ENCODE peak calls at places on chromosomes 5 and 9, in eight cellular contexts. One of them, this sample, is unnamed.

GRCh38 chr9:98994226-98995058 is 50.7 kb downstream of the COL15A1 start:
- DNase-seq in hepatocyte: no peak
- DNase-seq in fibroblast of lung: no peak
- DNase-seq in IMR-90: no peak
- DNase-seq in iPS DF 6.9: no peak
- DNase-seq in uterus: no peak
- DNase-seq in neural progenitor cell: no peak
- DNase-seq in lung: no peak
- DNase-seq in this sample: no peak

GRCh38 chr5:170986598-170986997 is 124.8 kb downstream of the RANBP17 start:
- DNase-seq in fibroblast of lung: peak; percentile 20
- DNase-seq in hepatocyte: no peak
- DNase-seq in iPS DF 6.9: no peak
- DNase-seq in uterus: no peak
- DNase-seq in neural progenitor cell: no peak
- DNase-seq in lung: no peak
- DNase-seq in IMR-90: peak; percentile 42
- DNase-seq in this sample: no peak

GRCh38 chr9:91176426-91176825 is 185.3 kb downstream of the AUH start:
- DNase-seq in hepatocyte: no peak
- DNase-seq in fibroblast of lung: no peak
- DNase-seq in neural progenitor cell: no peak
- DNase-seq in iPS DF 6.9: no peak
- DNase-seq in lung: peak; percentile 18
- DNase-seq in IMR-90: no peak
- DNase-seq in uterus: no peak
- DNase-seq in this sample: no peak

GRCh38 chr9:70601000-70601929 is 186.8 kb upstream of the KLF9 start:
- DNase-seq in fibroblast of lung: peak; percentile 100
- DNase-seq in lung: peak; percentile 84
- DNase-seq in uterus: peak; percentile 98
- DNase-seq in IMR-90: peak; percentile 100
- DNase-seq in hepatocyte: peak; percentile 87
- DNase-seq in neural progenitor cell: no peak
- DNase-seq in iPS DF 6.9: no peak
- DNase-seq in this sample: peak; percentile 97

GRCh38 chr9:128190516-128191405 is 611 bp downstream of the CIZ1 start:
- DNase-seq in hepatocyte: no peak
- DNase-seq in lung: no peak
- DNase-seq in uterus: no peak
- DNase-seq in IMR-90: no peak
- DNase-seq in neural progenitor cell: peak; percentile 23
- DNase-seq in fibroblast of lung: no peak
- DNase-seq in iPS DF 6.9: no peak
- DNase-seq in this sample: no peak

GRCh38 chr5:16550316-16550952 is 66.4 kb downstream of the RETREG1 start:
- DNase-seq in neural progenitor cell: peak; percentile 68
- DNase-seq in iPS DF 6.9: peak; percentile 48
- DNase-seq in lung: no peak
- DNase-seq in uterus: no peak
- DNase-seq in hepatocyte: peak; percentile 64
- DNase-seq in fibroblast of lung: no peak
- DNase-seq in IMR-90: peak; percentile 49
- DNase-seq in this sample: no peak

GRCh38 chr9:27433599-27434325 is 90.3 kb upstream of the IFNK start:
- DNase-seq in lung: no peak
- DNase-seq in neural progenitor cell: no peak
- DNase-seq in fibroblast of lung: no peak
- DNase-seq in hepatocyte: no peak
- DNase-seq in IMR-90: no peak
- DNase-seq in uterus: no peak
- DNase-seq in iPS DF 6.9: no peak
- DNase-seq in this sample: no peak

GRCh38 chr9:121674952-121675351 is 23.5 kb downstream of the DAB2IP start:
- DNase-seq in lung: no peak
- DNase-seq in iPS DF 6.9: no peak
- DNase-seq in hepatocyte: peak; percentile 33
- DNase-seq in IMR-90: peak; percentile 74
- DNase-seq in fibroblast of lung: peak; percentile 38
- DNase-seq in uterus: no peak
- DNase-seq in neural progenitor cell: no peak
- DNase-seq in this sample: no peak

GRCh38 chr9:105126233-105126632 is 118.2 kb upstream of the SLC44A1 start:
- DNase-seq in neural progenitor cell: peak; percentile 54
- DNase-seq in IMR-90: peak; percentile 24
- DNase-seq in fibroblast of lung: peak; percentile 20
- DNase-seq in lung: no peak
- DNase-seq in iPS DF 6.9: no peak
- DNase-seq in uterus: no peak
- DNase-seq in hepatocyte: no peak
- DNase-seq in this sample: no peak

GRCh38 chr5:1445895-1446601 is 808 bp upstream of the SLC6A3 start:
- DNase-seq in lung: no peak
- DNase-seq in neural progenitor cell: peak; percentile 49
- DNase-seq in fibroblast of lung: no peak
- DNase-seq in hepatocyte: no peak
- DNase-seq in uterus: no peak
- DNase-seq in iPS DF 6.9: no peak
- DNase-seq in IMR-90: no peak
- DNase-seq in this sample: no peak

GRCh38 chr5:139966856-139967255 is 76.2 kb downstream of the NRG2 start:
- DNase-seq in fibroblast of lung: no peak
- DNase-seq in neural progenitor cell: no peak
- DNase-seq in iPS DF 6.9: no peak
- DNase-seq in IMR-90: no peak
- DNase-seq in hepatocyte: no peak
- DNase-seq in lung: peak; percentile 16
- DNase-seq in uterus: no peak
- DNase-seq in this sample: no peak

GRCh38 chr9:138077126-138077525 is 199.5 kb downstream of the CACNA1B start:
- DNase-seq in lung: no peak
- DNase-seq in fibroblast of lung: no peak
- DNase-seq in iPS DF 6.9: no peak
- DNase-seq in hepatocyte: no peak
- DNase-seq in uterus: peak; percentile 7
- DNase-seq in IMR-90: no peak
- DNase-seq in neural progenitor cell: no peak
- DNase-seq in this sample: no peak

GRCh38 chr9:134307223-134307600 is 19.0 kb upstream of the RXRA start:
- DNase-seq in iPS DF 6.9: no peak
- DNase-seq in hepatocyte: no peak
- DNase-seq in uterus: no peak
- DNase-seq in neural progenitor cell: no peak
- DNase-seq in fibroblast of lung: no peak
- DNase-seq in lung: no peak
- DNase-seq in IMR-90: no peak
- DNase-seq in this sample: no peak

GRCh38 chr5:89241186-89241585 is 358.2 kb upstream of the MEF2C start:
- DNase-seq in IMR-90: peak; percentile 66
- DNase-seq in uterus: no peak
- DNase-seq in neural progenitor cell: no peak
- DNase-seq in hepatocyte: no peak
- DNase-seq in lung: no peak
- DNase-seq in iPS DF 6.9: no peak
- DNase-seq in fibroblast of lung: peak; percentile 78
- DNase-seq in this sample: no peak

GRCh38 chr9:131707677-131708612 is 31.9 kb downstream of the RAPGEF1 start:
- DNase-seq in fibroblast of lung: peak; percentile 83
- DNase-seq in uterus: no peak
- DNase-seq in neural progenitor cell: no peak
- DNase-seq in hepatocyte: no peak
- DNase-seq in iPS DF 6.9: no peak
- DNase-seq in lung: no peak
- DNase-seq in IMR-90: peak; percentile 81
- DNase-seq in this sample: peak; percentile 59

GRCh38 chr5:172881691-172882370 is 47.8 kb downstream of the ERGIC1 start:
- DNase-seq in hepatocyte: no peak
- DNase-seq in iPS DF 6.9: no peak
- DNase-seq in neural progenitor cell: no peak
- DNase-seq in fibroblast of lung: peak; percentile 82
- DNase-seq in lung: no peak
- DNase-seq in uterus: no peak
- DNase-seq in IMR-90: peak; percentile 86
- DNase-seq in this sample: peak; percentile 82

GRCh38 chr5:109083937-109084336 is 325.8 kb downstream of the PJA2 start:
- DNase-seq in IMR-90: no peak
- DNase-seq in hepatocyte: no peak
- DNase-seq in iPS DF 6.9: no peak
- DNase-seq in fibroblast of lung: no peak
- DNase-seq in uterus: no peak
- DNase-seq in lung: no peak
- DNase-seq in neural progenitor cell: no peak
- DNase-seq in this sample: no peak

GRCh38 chr5:143435207-143435657 is 31.7 kb upstream of the NR3C1 start:
- DNase-seq in fibroblast of lung: no peak
- DNase-seq in neural progenitor cell: no peak
- DNase-seq in uterus: no peak
- DNase-seq in hepatocyte: no peak
- DNase-seq in IMR-90: peak; percentile 30
- DNase-seq in iPS DF 6.9: no peak
- DNase-seq in lung: peak; percentile 41
- DNase-seq in this sample: no peak

GRCh38 chr9:26637101-26637500 is 255.5 kb downstream of the CAAP1 start:
- DNase-seq in neural progenitor cell: peak; percentile 79
- DNase-seq in fibroblast of lung: no peak
- DNase-seq in lung: no peak
- DNase-seq in iPS DF 6.9: peak; percentile 75
- DNase-seq in uterus: no peak
- DNase-seq in IMR-90: no peak
- DNase-seq in hepatocyte: no peak
- DNase-seq in this sample: no peak

GRCh38 chr5:78550891-78551290 is 97.7 kb downstream of the LHFPL2 start:
- DNase-seq in neural progenitor cell: no peak
- DNase-seq in IMR-90: peak; percentile 72
- DNase-seq in uterus: no peak
- DNase-seq in iPS DF 6.9: no peak
- DNase-seq in hepatocyte: no peak
- DNase-seq in lung: no peak
- DNase-seq in fibroblast of lung: peak; percentile 79
- DNase-seq in this sample: no peak
- H3K4me3 ChIP-seq in neural progenitor cell: no peak overlapping the region
- H3K4me3 ChIP-seq in IMR-90: no peak overlapping the region
- H3K4me3 ChIP-seq in uterus: no peak overlapping the region
- H3K4me3 ChIP-seq in iPS DF 6.9: no peak overlapping the region
- H3K4me3 ChIP-seq in hepatocyte: no peak overlapping the region
- H3K4me3 ChIP-seq in lung: no peak overlapping the region
- H3K4me3 ChIP-seq in fibroblast of lung: no peak overlapping the region
- H3K4me3 ChIP-seq in this sample: no peak overlapping the region

GRCh38 chr9:96485280-96485679 is 35.3 kb downstream of the HABP4 start:
- DNase-seq in iPS DF 6.9: no peak
- DNase-seq in IMR-90: no peak
- DNase-seq in lung: no peak
- DNase-seq in hepatocyte: no peak
- DNase-seq in neural progenitor cell: no peak
- DNase-seq in uterus: no peak
- DNase-seq in fibroblast of lung: no peak
- DNase-seq in this sample: no peak

GRCh38 chr9:96487949-96488348 is 38.0 kb downstream of the HABP4 start:
- DNase-seq in lung: no peak
- DNase-seq in IMR-90: no peak
- DNase-seq in hepatocyte: no peak
- DNase-seq in fibroblast of lung: no peak
- DNase-seq in iPS DF 6.9: no peak
- DNase-seq in neural progenitor cell: no peak
- DNase-seq in uterus: peak; percentile 41
- DNase-seq in this sample: no peak

GRCh38 chr9:96487030-96487396 is 37.0 kb downstream of the HABP4 start:
- DNase-seq in uterus: no peak
- DNase-seq in lung: no peak
- DNase-seq in IMR-90: no peak
- DNase-seq in neural progenitor cell: no peak
- DNase-seq in hepatocyte: no peak
- DNase-seq in iPS DF 6.9: no peak
- DNase-seq in fibroblast of lung: no peak
- DNase-seq in this sample: no peak

GRCh38 chr9:96484521-96484931 is 34.6 kb downstream of the HABP4 start:
- DNase-seq in neural progenitor cell: no peak
- DNase-seq in lung: no peak
- DNase-seq in hepatocyte: no peak
- DNase-seq in uterus: no peak
- DNase-seq in iPS DF 6.9: no peak
- DNase-seq in IMR-90: no peak
- DNase-seq in fibroblast of lung: peak; percentile 18
- DNase-seq in this sample: no peak

GRCh38 chr9:96486351-96487029 is 36.5 kb downstream of the HABP4 start:
- DNase-seq in fibroblast of lung: peak; percentile 89
- DNase-seq in iPS DF 6.9: no peak
- DNase-seq in uterus: peak; percentile 45
- DNase-seq in IMR-90: peak; percentile 82
- DNase-seq in neural progenitor cell: no peak
- DNase-seq in hepatocyte: peak; percentile 25
- DNase-seq in lung: peak; percentile 45
- DNase-seq in this sample: peak; percentile 84
- H3K27ac ChIP-seq in fibroblast of lung: peak overlapping the region; percentile 39
- H3K27ac ChIP-seq in iPS DF 6.9: no peak overlapping the region
- H3K27ac ChIP-seq in uterus: peak overlapping the region; percentile 78
- H3K27ac ChIP-seq in IMR-90: no peak overlapping the region
- H3K27ac ChIP-seq in neural progenitor cell: no peak overlapping the region
- H3K27ac ChIP-seq in hepatocyte: peak overlapping the region; percentile 56
- H3K27ac ChIP-seq in lung: peak overlapping the region; percentile 13
- H3K27ac ChIP-seq in this sample: peak overlapping the region; percentile 91

GRCh38 chr9:129513856-129514496 is 106.9 kb downstream of the C9orf50 start:
- DNase-seq in iPS DF 6.9: no peak
- DNase-seq in lung: no peak
- DNase-seq in IMR-90: no peak
- DNase-seq in uterus: no peak
- DNase-seq in fibroblast of lung: no peak
- DNase-seq in hepatocyte: no peak
- DNase-seq in neural progenitor cell: no peak
- DNase-seq in this sample: peak; percentile 56

GRCh38 chr9:129518074-129518473 is 102.8 kb downstream of the C9orf50 start:
- DNase-seq in fibroblast of lung: no peak
- DNase-seq in iPS DF 6.9: no peak
- DNase-seq in uterus: no peak
- DNase-seq in neural progenitor cell: no peak
- DNase-seq in IMR-90: no peak
- DNase-seq in hepatocyte: no peak
- DNase-seq in lung: no peak
- DNase-seq in this sample: no peak

GRCh38 chr9:129514891-129515290 is 106.0 kb downstream of the C9orf50 start:
- DNase-seq in hepatocyte: no peak
- DNase-seq in uterus: no peak
- DNase-seq in lung: no peak
- DNase-seq in neural progenitor cell: no peak
- DNase-seq in IMR-90: no peak
- DNase-seq in fibroblast of lung: no peak
- DNase-seq in iPS DF 6.9: no peak
- DNase-seq in this sample: peak; percentile 50

GRCh38 chr9:129514497-129514867 is 106.4 kb downstream of the C9orf50 start:
- DNase-seq in iPS DF 6.9: no peak
- DNase-seq in neural progenitor cell: no peak
- DNase-seq in hepatocyte: no peak
- DNase-seq in fibroblast of lung: no peak
- DNase-seq in lung: no peak
- DNase-seq in uterus: no peak
- DNase-seq in IMR-90: no peak
- DNase-seq in this sample: no peak

GRCh38 chr9:129517006-129517405 is 103.9 kb downstream of the C9orf50 start:
- DNase-seq in hepatocyte: no peak
- DNase-seq in neural progenitor cell: no peak
- DNase-seq in lung: no peak
- DNase-seq in fibroblast of lung: no peak
- DNase-seq in iPS DF 6.9: no peak
- DNase-seq in IMR-90: no peak
- DNase-seq in uterus: no peak
- DNase-seq in this sample: no peak
- H3K9me3 ChIP-seq in hepatocyte: peaks cover 3% of the 10 kb centered on the region
- H3K9me3 ChIP-seq in neural progenitor cell: peaks cover 5% of the 10 kb centered on the region
- H3K9me3 ChIP-seq in lung: no peaks in the 10 kb centered on the region
- H3K9me3 ChIP-seq in fibroblast of lung: no peaks in the 10 kb centered on the region
- H3K9me3 ChIP-seq in iPS DF 6.9: peaks cover 7% of the 10 kb centered on the region
- H3K9me3 ChIP-seq in IMR-90: peaks cover 34% of the 10 kb centered on the region
- H3K9me3 ChIP-seq in uterus: no peaks in the 10 kb centered on the region
- H3K9me3 ChIP-seq in this sample: peaks cover 2% of the 10 kb centered on the region

GRCh38 chr5:169299146-169299545 is 1.8 kb downstream of the SLIT3 start:
- DNase-seq in fibroblast of lung: peak; percentile 16
- DNase-seq in IMR-90: no peak
- DNase-seq in hepatocyte: no peak
- DNase-seq in lung: peak; percentile 26
- DNase-seq in uterus: no peak
- DNase-seq in neural progenitor cell: no peak
- DNase-seq in iPS DF 6.9: no peak
- DNase-seq in this sample: no peak
- H3K4me3 ChIP-seq in fibroblast of lung: no peak overlapping the region
- H3K4me3 ChIP-seq in IMR-90: no peak overlapping the region
- H3K4me3 ChIP-seq in hepatocyte: peak overlapping the region; percentile 74
- H3K4me3 ChIP-seq in lung: no peak overlapping the region
- H3K4me3 ChIP-seq in uterus: peak overlapping the region; percentile 52
- H3K4me3 ChIP-seq in neural progenitor cell: no peak overlapping the region
- H3K4me3 ChIP-seq in iPS DF 6.9: no peak overlapping the region
- H3K4me3 ChIP-seq in this sample: peak overlapping the region; percentile 79